ENCODE peak calls at places on chromosomes 5 and 9, in seven cellular contexts. One of them, this sample, is unnamed.

GRCh38 chr9:69168709-69169217 is 5.3 kb upstream of the TJP2 start:
- DNase-seq in transverse colon: peak; percentile 58
- DNase-seq in CD8-positive, alpha-beta T cell: no peak
- DNase-seq in cardiac fibroblast: peak; percentile 81
- DNase-seq in mucosa of descending colon: peak; percentile 59
- DNase-seq in fibroblast of the aortic adventitia: peak; percentile 43
- DNase-seq in WERI-Rb-1: no peak
- DNase-seq in this sample: no peak

GRCh38 chr5:56464935-56465756 is 232.0 kb upstream of the ANKRD55 start:
- DNase-seq in fibroblast of the aortic adventitia: no peak
- DNase-seq in transverse colon: no peak
- DNase-seq in WERI-Rb-1: no peak
- DNase-seq in CD8-positive, alpha-beta T cell: no peak
- DNase-seq in cardiac fibroblast: peak; percentile 17
- DNase-seq in mucosa of descending colon: no peak
- DNase-seq in this sample: peak; percentile 16

GRCh38 chr9:27335088-27335487 is 38.1 kb upstream of the EQTN start:
- DNase-seq in transverse colon: no peak
- DNase-seq in fibroblast of the aortic adventitia: no peak
- DNase-seq in mucosa of descending colon: no peak
- DNase-seq in WERI-Rb-1: no peak
- DNase-seq in CD8-positive, alpha-beta T cell: no peak
- DNase-seq in cardiac fibroblast: no peak
- DNase-seq in this sample: no peak

GRCh38 chr5:152470167-152470566 is 65.1 kb upstream of the NMUR2 start:
- DNase-seq in CD8-positive, alpha-beta T cell: no peak
- DNase-seq in transverse colon: no peak
- DNase-seq in WERI-Rb-1: no peak
- DNase-seq in mucosa of descending colon: no peak
- DNase-seq in cardiac fibroblast: no peak
- DNase-seq in fibroblast of the aortic adventitia: no peak
- DNase-seq in this sample: no peak

GRCh38 chr9:115042781-115043509 is 75.0 kb downstream of the TNC start:
- DNase-seq in WERI-Rb-1: no peak
- DNase-seq in transverse colon: no peak
- DNase-seq in mucosa of descending colon: no peak
- DNase-seq in fibroblast of the aortic adventitia: peak; percentile 54
- DNase-seq in CD8-positive, alpha-beta T cell: no peak
- DNase-seq in cardiac fibroblast: no peak
- DNase-seq in this sample: no peak

GRCh38 chr9:131312822-131313770 is 23.6 kb downstream of the PLPP7 start:
- DNase-seq in CD8-positive, alpha-beta T cell: no peak
- DNase-seq in cardiac fibroblast: no peak
- DNase-seq in WERI-Rb-1: no peak
- DNase-seq in fibroblast of the aortic adventitia: no peak
- DNase-seq in mucosa of descending colon: no peak
- DNase-seq in transverse colon: peak; percentile 46
- DNase-seq in this sample: no peak

GRCh38 chr9:98869078-98869745 is 61.7 kb downstream of the GALNT12 start:
- DNase-seq in mucosa of descending colon: no peak
- DNase-seq in CD8-positive, alpha-beta T cell: no peak
- DNase-seq in fibroblast of the aortic adventitia: no peak
- DNase-seq in transverse colon: no peak
- DNase-seq in WERI-Rb-1: no peak
- DNase-seq in cardiac fibroblast: no peak
- DNase-seq in this sample: no peak

GRCh38 chr9:16154570-16155078 is 601.8 kb downstream of the CCDC171 start:
- DNase-seq in fibroblast of the aortic adventitia: peak; percentile 24
- DNase-seq in mucosa of descending colon: peak; percentile 58
- DNase-seq in cardiac fibroblast: peak; percentile 33
- DNase-seq in transverse colon: peak; percentile 43
- DNase-seq in CD8-positive, alpha-beta T cell: peak; percentile 30
- DNase-seq in WERI-Rb-1: peak; percentile 85
- DNase-seq in this sample: no peak

GRCh38 chr9:78031826-78032598 is 401 bp upstream of the GNAQ start:
- DNase-seq in fibroblast of the aortic adventitia: peak; percentile 93
- DNase-seq in CD8-positive, alpha-beta T cell: peak; percentile 71
- DNase-seq in cardiac fibroblast: peak; percentile 94
- DNase-seq in WERI-Rb-1: peak; percentile 91
- DNase-seq in transverse colon: peak; percentile 93
- DNase-seq in mucosa of descending colon: peak; percentile 95
- DNase-seq in this sample: peak; percentile 98

GRCh38 chr5:168342151-168342825 is 50.8 kb downstream of the WWC1 start:
- DNase-seq in mucosa of descending colon: no peak
- DNase-seq in WERI-Rb-1: no peak
- DNase-seq in fibroblast of the aortic adventitia: no peak
- DNase-seq in transverse colon: no peak
- DNase-seq in cardiac fibroblast: no peak
- DNase-seq in CD8-positive, alpha-beta T cell: no peak
- DNase-seq in this sample: no peak

GRCh38 chr5:119009131-119009530 is 20.8 kb upstream of the DTWD2 start:
- DNase-seq in mucosa of descending colon: no peak
- DNase-seq in fibroblast of the aortic adventitia: no peak
- DNase-seq in transverse colon: no peak
- DNase-seq in CD8-positive, alpha-beta T cell: no peak
- DNase-seq in cardiac fibroblast: no peak
- DNase-seq in WERI-Rb-1: no peak
- DNase-seq in this sample: no peak

GRCh38 chr5:124263680-124264491 is 482.6 kb downstream of the ZNF608 start:
- DNase-seq in WERI-Rb-1: peak; percentile 27
- DNase-seq in mucosa of descending colon: no peak
- DNase-seq in fibroblast of the aortic adventitia: no peak
- DNase-seq in CD8-positive, alpha-beta T cell: no peak
- DNase-seq in transverse colon: no peak
- DNase-seq in cardiac fibroblast: no peak
- DNase-seq in this sample: no peak

GRCh38 chr5:119218830-119219782 is 136.7 kb upstream of the TNFAIP8 start:
- DNase-seq in mucosa of descending colon: no peak
- DNase-seq in WERI-Rb-1: no peak
- DNase-seq in CD8-positive, alpha-beta T cell: no peak
- DNase-seq in transverse colon: no peak
- DNase-seq in cardiac fibroblast: peak; percentile 12
- DNase-seq in fibroblast of the aortic adventitia: peak; percentile 12
- DNase-seq in this sample: peak; percentile 22

GRCh38 chr5:94245608-94246007 is 372.8 kb downstream of the KIAA0825 start:
- DNase-seq in transverse colon: no peak
- DNase-seq in fibroblast of the aortic adventitia: peak; percentile 13
- DNase-seq in cardiac fibroblast: peak; percentile 10
- DNase-seq in WERI-Rb-1: no peak
- DNase-seq in mucosa of descending colon: no peak
- DNase-seq in CD8-positive, alpha-beta T cell: no peak
- DNase-seq in this sample: peak; percentile 65

GRCh38 chr5:144598451-144599068 is 427.9 kb downstream of the KCTD16 start:
- DNase-seq in transverse colon: peak; percentile 20
- DNase-seq in fibroblast of the aortic adventitia: no peak
- DNase-seq in WERI-Rb-1: no peak
- DNase-seq in CD8-positive, alpha-beta T cell: no peak
- DNase-seq in cardiac fibroblast: no peak
- DNase-seq in mucosa of descending colon: no peak
- DNase-seq in this sample: peak; percentile 4

GRCh38 chr5:54570923-54571322 is 53.4 kb downstream of the SNX18 start:
- DNase-seq in WERI-Rb-1: no peak
- DNase-seq in mucosa of descending colon: no peak
- DNase-seq in transverse colon: no peak
- DNase-seq in CD8-positive, alpha-beta T cell: no peak
- DNase-seq in cardiac fibroblast: peak; percentile 62
- DNase-seq in fibroblast of the aortic adventitia: peak; percentile 92
- DNase-seq in this sample: peak; percentile 40

GRCh38 chr5:128105203-128105602 is 21.6 kb downstream of the SLC12A2 start:
- DNase-seq in cardiac fibroblast: no peak
- DNase-seq in mucosa of descending colon: no peak
- DNase-seq in WERI-Rb-1: no peak
- DNase-seq in CD8-positive, alpha-beta T cell: no peak
- DNase-seq in fibroblast of the aortic adventitia: no peak
- DNase-seq in transverse colon: no peak
- DNase-seq in this sample: no peak

GRCh38 chr5:72363146-72363802 is 43.1 kb downstream of the PTCD2 start:
- DNase-seq in WERI-Rb-1: no peak
- DNase-seq in transverse colon: no peak
- DNase-seq in CD8-positive, alpha-beta T cell: no peak
- DNase-seq in cardiac fibroblast: peak; percentile 92
- DNase-seq in fibroblast of the aortic adventitia: peak; percentile 86
- DNase-seq in mucosa of descending colon: no peak
- DNase-seq in this sample: peak; percentile 89

GRCh38 chr9:124839612-124840299 is 13.5 kb upstream of the WDR38 start:
- DNase-seq in transverse colon: no peak
- DNase-seq in mucosa of descending colon: peak; percentile 37
- DNase-seq in fibroblast of the aortic adventitia: peak; percentile 36
- DNase-seq in cardiac fibroblast: peak; percentile 50
- DNase-seq in CD8-positive, alpha-beta T cell: no peak
- DNase-seq in WERI-Rb-1: peak; percentile 64
- DNase-seq in this sample: no peak
- TF ChIP-seq CTCF in transverse colon: peak; percentile 36
- TF ChIP-seq CTCF in mucosa of descending colon: no peak
- TF ChIP-seq CTCF in fibroblast of the aortic adventitia: peak; percentile 66
- TF ChIP-seq CTCF in cardiac fibroblast: peak; percentile 68
- TF ChIP-seq CTCF in CD8-positive, alpha-beta T cell: peak; percentile 28
- TF ChIP-seq CTCF in WERI-Rb-1: peak; percentile 85
- TF ChIP-seq CTCF in this sample: peak; percentile 58

GRCh38 chr5:142981886-142982820 is 212.0 kb downstream of the ARHGAP26 start:
- DNase-seq in cardiac fibroblast: peak; percentile 91
- DNase-seq in CD8-positive, alpha-beta T cell: no peak
- DNase-seq in WERI-Rb-1: peak; percentile 86
- DNase-seq in transverse colon: peak; percentile 80
- DNase-seq in fibroblast of the aortic adventitia: peak; percentile 89
- DNase-seq in mucosa of descending colon: peak; percentile 76
- DNase-seq in this sample: peak; percentile 72
- H3K4me3 ChIP-seq in cardiac fibroblast: no peak overlapping the region
- H3K4me3 ChIP-seq in CD8-positive, alpha-beta T cell: no peak overlapping the region
- H3K4me3 ChIP-seq in WERI-Rb-1: no peak overlapping the region
- H3K4me3 ChIP-seq in transverse colon: no peak overlapping the region
- H3K4me3 ChIP-seq in fibroblast of the aortic adventitia: peak overlapping the region; percentile 5
- H3K4me3 ChIP-seq in mucosa of descending colon: no peak overlapping the region
- H3K4me3 ChIP-seq in this sample: no peak overlapping the region

GRCh38 chr5:113447651-113448050 is 12.9 kb upstream of the TSSK1B start:
- DNase-seq in fibroblast of the aortic adventitia: no peak
- DNase-seq in mucosa of descending colon: no peak
- DNase-seq in WERI-Rb-1: peak; percentile 60
- DNase-seq in transverse colon: no peak
- DNase-seq in cardiac fibroblast: peak; percentile 17
- DNase-seq in CD8-positive, alpha-beta T cell: no peak
- DNase-seq in this sample: peak; percentile 24
- TF ChIP-seq CTCF in fibroblast of the aortic adventitia: no peak
- TF ChIP-seq CTCF in mucosa of descending colon: no peak
- TF ChIP-seq CTCF in WERI-Rb-1: peak; percentile 37
- TF ChIP-seq CTCF in transverse colon: no peak
- TF ChIP-seq CTCF in cardiac fibroblast: peak; percentile 33
- TF ChIP-seq CTCF in CD8-positive, alpha-beta T cell: no peak
- TF ChIP-seq CTCF in this sample: no peak

GRCh38 chr9:122126340-122127333 is 32.9 kb downstream of the NDUFA8 start:
- DNase-seq in mucosa of descending colon: no peak
- DNase-seq in CD8-positive, alpha-beta T cell: no peak
- DNase-seq in transverse colon: no peak
- DNase-seq in WERI-Rb-1: no peak
- DNase-seq in cardiac fibroblast: peak; percentile 55
- DNase-seq in fibroblast of the aortic adventitia: peak; percentile 33
- DNase-seq in this sample: peak; percentile 77
- H3K4me3 ChIP-seq in mucosa of descending colon: no peak overlapping the region
- H3K4me3 ChIP-seq in CD8-positive, alpha-beta T cell: no peak overlapping the region
- H3K4me3 ChIP-seq in transverse colon: no peak overlapping the region
- H3K4me3 ChIP-seq in WERI-Rb-1: peak overlapping the region; percentile 43
- H3K4me3 ChIP-seq in cardiac fibroblast: peak overlapping the region; percentile 30
- H3K4me3 ChIP-seq in fibroblast of the aortic adventitia: peak overlapping the region; percentile 39
- H3K4me3 ChIP-seq in this sample: peak overlapping the region; percentile 48

GRCh38 chr5:88883566-88884434 is 816 bp upstream of the MEF2C start:
- DNase-seq in mucosa of descending colon: peak; percentile 67
- DNase-seq in CD8-positive, alpha-beta T cell: no peak
- DNase-seq in transverse colon: peak; percentile 63
- DNase-seq in fibroblast of the aortic adventitia: peak; percentile 87
- DNase-seq in WERI-Rb-1: peak; percentile 38
- DNase-seq in cardiac fibroblast: peak; percentile 88
- DNase-seq in this sample: peak; percentile 80

GRCh38 chr5:88886252-88886651 is 3.3 kb upstream of the MEF2C start:
- DNase-seq in mucosa of descending colon: no peak
- DNase-seq in fibroblast of the aortic adventitia: peak; percentile 23
- DNase-seq in WERI-Rb-1: no peak
- DNase-seq in cardiac fibroblast: peak; percentile 36
- DNase-seq in CD8-positive, alpha-beta T cell: no peak
- DNase-seq in transverse colon: no peak
- DNase-seq in this sample: no peak

GRCh38 chr5:88883059-88883565 is at the start of gene MEF2C:
- DNase-seq in fibroblast of the aortic adventitia: peak; percentile 93
- DNase-seq in CD8-positive, alpha-beta T cell: no peak
- DNase-seq in cardiac fibroblast: peak; percentile 92
- DNase-seq in transverse colon: peak; percentile 78
- DNase-seq in WERI-Rb-1: peak; percentile 53
- DNase-seq in mucosa of descending colon: peak; percentile 83
- DNase-seq in this sample: peak; percentile 82

GRCh38 chr5:88885043-88885442 is 2.1 kb upstream of the MEF2C start:
- DNase-seq in transverse colon: no peak
- DNase-seq in WERI-Rb-1: no peak
- DNase-seq in CD8-positive, alpha-beta T cell: no peak
- DNase-seq in mucosa of descending colon: no peak
- DNase-seq in cardiac fibroblast: peak; percentile 46
- DNase-seq in fibroblast of the aortic adventitia: peak; percentile 21
- DNase-seq in this sample: no peak

GRCh38 chr5:88884435-88884877 is 1.5 kb upstream of the MEF2C start:
- DNase-seq in CD8-positive, alpha-beta T cell: no peak
- DNase-seq in fibroblast of the aortic adventitia: peak; percentile 44
- DNase-seq in mucosa of descending colon: no peak
- DNase-seq in transverse colon: no peak
- DNase-seq in cardiac fibroblast: peak; percentile 44
- DNase-seq in WERI-Rb-1: no peak
- DNase-seq in this sample: no peak
- TF ChIP-seq CTCF in CD8-positive, alpha-beta T cell: no peak
- TF ChIP-seq CTCF in fibroblast of the aortic adventitia: no peak
- TF ChIP-seq CTCF in mucosa of descending colon: no peak
- TF ChIP-seq CTCF in transverse colon: no peak
- TF ChIP-seq CTCF in cardiac fibroblast: no peak
- TF ChIP-seq CTCF in WERI-Rb-1: no peak
- TF ChIP-seq CTCF in this sample: no peak

GRCh38 chr9:127777368-127777960 is 1.0 kb downstream of the SH2D3C start:
- DNase-seq in cardiac fibroblast: no peak
- DNase-seq in transverse colon: no peak
- DNase-seq in WERI-Rb-1: no peak
- DNase-seq in mucosa of descending colon: peak; percentile 57
- DNase-seq in CD8-positive, alpha-beta T cell: no peak
- DNase-seq in fibroblast of the aortic adventitia: no peak
- DNase-seq in this sample: no peak
- H3K4me3 ChIP-seq in cardiac fibroblast: no peak overlapping the region
- H3K4me3 ChIP-seq in transverse colon: no peak overlapping the region
- H3K4me3 ChIP-seq in WERI-Rb-1: no peak overlapping the region
- H3K4me3 ChIP-seq in mucosa of descending colon: peak overlapping the region; percentile 6
- H3K4me3 ChIP-seq in CD8-positive, alpha-beta T cell: peak overlapping the region; percentile 87
- H3K4me3 ChIP-seq in fibroblast of the aortic adventitia: no peak overlapping the region
- H3K4me3 ChIP-seq in this sample: no peak overlapping the region

DNA sequence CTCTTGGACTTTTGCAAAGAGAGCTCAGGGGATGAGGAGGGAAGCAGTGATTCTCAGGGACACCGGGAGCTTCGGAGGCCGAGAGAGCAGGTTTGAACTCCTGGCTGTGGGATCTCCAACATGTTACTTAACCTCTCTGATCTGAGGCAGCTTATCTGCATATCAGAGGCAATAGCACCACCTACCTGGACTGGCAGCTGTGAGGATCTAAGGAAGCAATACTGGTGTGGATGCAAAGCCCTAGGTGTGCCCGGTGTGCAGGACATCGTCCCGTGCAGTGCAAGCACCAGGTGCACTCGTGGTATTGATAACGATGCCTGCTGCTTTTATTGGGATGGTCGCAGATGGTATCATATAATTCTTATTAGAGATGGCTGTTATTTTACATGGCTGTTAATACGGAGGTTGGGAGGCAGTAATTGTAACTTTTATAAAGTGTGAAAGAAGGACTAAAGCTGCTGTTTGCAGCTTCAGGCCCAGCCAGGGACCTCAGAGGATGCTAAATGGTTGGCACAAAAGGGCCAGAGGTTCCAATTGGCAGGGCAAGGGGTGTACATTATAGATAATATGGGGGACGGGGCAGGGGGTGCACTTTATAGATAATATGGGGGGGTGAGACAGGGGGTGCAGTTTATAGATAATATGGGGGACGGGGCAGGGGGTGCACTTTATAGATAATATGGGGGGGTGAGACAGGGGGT is 14.9 kb downstream of the COL5A1 start:
- DNase-seq in fibroblast of the aortic adventitia: no peak
- DNase-seq in cardiac fibroblast: no peak
- DNase-seq in transverse colon: no peak
- DNase-seq in mucosa of descending colon: no peak
- DNase-seq in CD8-positive, alpha-beta T cell: no peak
- DNase-seq in WERI-Rb-1: peak; percentile 50
- DNase-seq in this sample: no peak
- TF ChIP-seq CTCF in fibroblast of the aortic adventitia: peak; percentile 8
- TF ChIP-seq CTCF in cardiac fibroblast: no peak
- TF ChIP-seq CTCF in transverse colon: no peak
- TF ChIP-seq CTCF in mucosa of descending colon: no peak
- TF ChIP-seq CTCF in CD8-positive, alpha-beta T cell: no peak
- TF ChIP-seq CTCF in WERI-Rb-1: peak; percentile 46
- TF ChIP-seq CTCF in this sample: no peak

This sample was measured in foreskin fibroblast.